ENCODE peak calls at places on chromosomes 13 and 19, in nine cellular contexts. One of them, this sample, is unnamed.

GRCh38 chr19:15584095-15584494 is 30.9 kb upstream of the CYP4F8 start:
- DNase-seq in omental fat pad: no peak
- DNase-seq in RKO: no peak
- DNase-seq in C1 segment of cervical spinal cord: no peak
- DNase-seq in DMS153: no peak
- DNase-seq in ACHN: no peak
- DNase-seq in mucosa of descending colon: no peak
- DNase-seq in NCI-H1092 treated with DMSO at 0.1 percent for 48 hours: no peak
- DNase-seq in H7: no peak
- DNase-seq in this sample: peak; percentile 34

GRCh38 chr19:50820086-50820485 is 3.5 kb downstream of the KLK1 start:
- DNase-seq in omental fat pad: no peak
- DNase-seq in RKO: no peak
- DNase-seq in C1 segment of cervical spinal cord: no peak
- DNase-seq in DMS153: no peak
- DNase-seq in ACHN: no peak
- DNase-seq in mucosa of descending colon: peak; percentile 57
- DNase-seq in NCI-H1092 treated with DMSO at 0.1 percent for 48 hours: no peak
- DNase-seq in H7: no peak
- DNase-seq in this sample: no peak

GRCh38 chr13:30377312-30377685 is 45.0 kb upstream of the UBE2L5 start:
- DNase-seq in omental fat pad: no peak
- DNase-seq in RKO: no peak
- DNase-seq in C1 segment of cervical spinal cord: no peak
- DNase-seq in DMS153: no peak
- DNase-seq in ACHN: no peak
- DNase-seq in mucosa of descending colon: no peak
- DNase-seq in NCI-H1092 treated with DMSO at 0.1 percent for 48 hours: no peak
- DNase-seq in H7: no peak
- DNase-seq in this sample: no peak

GRCh38 chr13:112895521-112896465 is 73.2 kb upstream of the MCF2L start:
- DNase-seq in omental fat pad: no peak
- DNase-seq in RKO: no peak
- DNase-seq in C1 segment of cervical spinal cord: no peak
- DNase-seq in DMS153: no peak
- DNase-seq in ACHN: no peak
- DNase-seq in mucosa of descending colon: peak; percentile 46
- DNase-seq in NCI-H1092 treated with DMSO at 0.1 percent for 48 hours: peak; percentile 96
- DNase-seq in H7: peak; percentile 81
- DNase-seq in this sample: peak; percentile 54

GRCh38 chr19:8396563-8397203 is 6.5 kb downstream of the RAB11B start:
- DNase-seq in omental fat pad: no peak
- DNase-seq in RKO: no peak
- DNase-seq in C1 segment of cervical spinal cord: peak; percentile 53
- DNase-seq in DMS153: no peak
- DNase-seq in ACHN: peak; percentile 42
- DNase-seq in mucosa of descending colon: peak; percentile 66
- DNase-seq in NCI-H1092 treated with DMSO at 0.1 percent for 48 hours: no peak
- DNase-seq in H7: peak; percentile 94
- DNase-seq in this sample: peak; percentile 66

GRCh38 chr13:47069133-47069532 is 172.3 kb upstream of the HTR2A start:
- DNase-seq in omental fat pad: no peak
- DNase-seq in RKO: no peak
- DNase-seq in C1 segment of cervical spinal cord: no peak
- DNase-seq in DMS153: no peak
- DNase-seq in ACHN: no peak
- DNase-seq in mucosa of descending colon: no peak
- DNase-seq in NCI-H1092 treated with DMSO at 0.1 percent for 48 hours: no peak
- DNase-seq in H7: no peak
- DNase-seq in this sample: no peak

GRCh38 chr13:109684836-109685602 is 101.4 kb downstream of the IRS2 start:
- DNase-seq in omental fat pad: no peak
- DNase-seq in RKO: no peak
- DNase-seq in C1 segment of cervical spinal cord: no peak
- DNase-seq in DMS153: peak; percentile 61
- DNase-seq in ACHN: no peak
- DNase-seq in mucosa of descending colon: no peak
- DNase-seq in NCI-H1092 treated with DMSO at 0.1 percent for 48 hours: peak; percentile 58
- DNase-seq in H7: no peak
- DNase-seq in this sample: peak; percentile 81

GRCh38 chr19:56112313-56112709 is 8.8 kb downstream of the ZNF787 start:
- DNase-seq in omental fat pad: no peak
- DNase-seq in RKO: no peak
- DNase-seq in C1 segment of cervical spinal cord: no peak
- DNase-seq in DMS153: no peak
- DNase-seq in ACHN: no peak
- DNase-seq in mucosa of descending colon: no peak
- DNase-seq in NCI-H1092 treated with DMSO at 0.1 percent for 48 hours: no peak
- DNase-seq in H7: peak; percentile 59
- DNase-seq in this sample: no peak

GRCh38 chr19:12983561-12984142 is 11.6 kb upstream of the NFIX start:
- DNase-seq in omental fat pad: peak; percentile 56
- DNase-seq in RKO: peak; percentile 81
- DNase-seq in C1 segment of cervical spinal cord: peak; percentile 81
- DNase-seq in DMS153: peak; percentile 24
- DNase-seq in ACHN: peak; percentile 74
- DNase-seq in mucosa of descending colon: peak; percentile 83
- DNase-seq in NCI-H1092 treated with DMSO at 0.1 percent for 48 hours: peak; percentile 76
- DNase-seq in H7: peak; percentile 99
- DNase-seq in this sample: peak; percentile 81

GRCh38 chr19:39498262-39499081 is at the start of gene DLL3:
- DNase-seq in omental fat pad: no peak
- DNase-seq in RKO: no peak
- DNase-seq in C1 segment of cervical spinal cord: no peak
- DNase-seq in DMS153: peak; percentile 83
- DNase-seq in ACHN: no peak
- DNase-seq in mucosa of descending colon: no peak
- DNase-seq in NCI-H1092 treated with DMSO at 0.1 percent for 48 hours: peak; percentile 84
- DNase-seq in H7: peak; percentile 82
- DNase-seq in this sample: no peak

GRCh38 chr19:23686622-23687423 is at the start of gene ZNF675:
- DNase-seq in omental fat pad: peak; percentile 74
- DNase-seq in RKO: peak; percentile 94
- DNase-seq in C1 segment of cervical spinal cord: peak; percentile 86
- DNase-seq in DMS153: peak; percentile 89
- DNase-seq in ACHN: peak; percentile 91
- DNase-seq in mucosa of descending colon: peak; percentile 95
- DNase-seq in NCI-H1092 treated with DMSO at 0.1 percent for 48 hours: peak; percentile 88
- DNase-seq in H7: peak; percentile 74
- DNase-seq in this sample: peak; percentile 92

GRCh38 chr13:96086736-96087135 is 3.2 kb upstream of the HS6ST3 start:
- DNase-seq in omental fat pad: no peak
- DNase-seq in RKO: no peak
- DNase-seq in C1 segment of cervical spinal cord: no peak
- DNase-seq in DMS153: no peak
- DNase-seq in ACHN: no peak
- DNase-seq in mucosa of descending colon: no peak
- DNase-seq in NCI-H1092 treated with DMSO at 0.1 percent for 48 hours: no peak
- DNase-seq in H7: no peak
- DNase-seq in this sample: no peak

GRCh38 chr19:54707932-54708331 is 16.3 kb upstream of the KIR3DL3 start:
- DNase-seq in omental fat pad: no peak
- DNase-seq in RKO: no peak
- DNase-seq in C1 segment of cervical spinal cord: no peak
- DNase-seq in DMS153: no peak
- DNase-seq in ACHN: no peak
- DNase-seq in mucosa of descending colon: no peak
- DNase-seq in NCI-H1092 treated with DMSO at 0.1 percent for 48 hours: no peak
- DNase-seq in H7: no peak
- DNase-seq in this sample: no peak

GRCh38 chr13:74132768-74133656 is 1.2 kb downstream of the KLF12 start:
- DNase-seq in omental fat pad: no peak
- DNase-seq in RKO: peak; percentile 9
- DNase-seq in C1 segment of cervical spinal cord: peak; percentile 38
- DNase-seq in DMS153: no peak
- DNase-seq in ACHN: peak; percentile 18
- DNase-seq in mucosa of descending colon: peak; percentile 63
- DNase-seq in NCI-H1092 treated with DMSO at 0.1 percent for 48 hours: peak; percentile 33
- DNase-seq in H7: peak; percentile 56
- DNase-seq in this sample: peak; percentile 35

GRCh38 chr19:35460608-35461007 is 12.6 kb downstream of the FFAR2 start:
- DNase-seq in omental fat pad: no peak
- DNase-seq in RKO: no peak
- DNase-seq in C1 segment of cervical spinal cord: no peak
- DNase-seq in DMS153: no peak
- DNase-seq in ACHN: no peak
- DNase-seq in mucosa of descending colon: no peak
- DNase-seq in NCI-H1092 treated with DMSO at 0.1 percent for 48 hours: no peak
- DNase-seq in H7: no peak
- DNase-seq in this sample: no peak